ENCODE peak calls at places on chromosomes 11 and 22, in four cellular contexts. H is fibroblast of pulmonary artery, X is cardiac muscle cell, M is RWPE1. T is an unnamed sample.
A peak's percentile ranks its signal among the peaks of the same experiment; 100 is the strongest.

GRCh38 chr11:40998888-40999287 is 460.6 kb downstream of the LRRC4C start:
- DNase-seq in H (no peak), X (no peak), M (no peak), T (no peak)

GRCh38 chr22:46052801-46053562 is 76.0 kb upstream of the WNT7B start:
- DNase-seq in H (peak; percentile 47), X (no peak), M (no peak), T (no peak)

GRCh38 chr22:36162127-36163034 is 1.8 kb upstream of the APOL3 start:
- DNase-seq in H (no peak), X (no peak), M (no peak), T (no peak)

GRCh38 chr22:40720538-40721256 is 41.4 kb downstream of the MCHR1 start:
- DNase-seq in H (peak; percentile 13), X (no peak), M (no peak), T (no peak)

GRCh38 chr22:20533095-20533878 is 25.9 kb downstream of the MED15 start:
- DNase-seq in H (no peak), X (no peak), M (no peak), T (peak; percentile 31)

GRCh38 chr11:78664606-78665005 is 89.9 kb upstream of the NARS2 start:
- DNase-seq in H (no peak), X (no peak), M (no peak), T (no peak)

GRCh38 chr11:126718319-126718718 is 282.3 kb downstream of the KIRREL3 start:
- DNase-seq in H (no peak), X (no peak), M (no peak), T (no peak)

GRCh38 chr11:128859563-128860441 is 7.3 kb downstream of the KCNJ1 start:
- DNase-seq in H (peak; percentile 73), X (peak; percentile 74), M (peak; percentile 25), T (peak; percentile 52)

GRCh38 chr11:36345084-36345511 is 49.0 kb downstream of the PRR5L start:
- DNase-seq in H (no peak), X (no peak), M (no peak), T (no peak)

GRCh38 chr11:19844806-19845205 is 132.2 kb downstream of the NAV2 start:
- DNase-seq in H (no peak), X (no peak), M (no peak), T (no peak)

GRCh38 chr11:114340311-114341131 is 44.3 kb downstream of the NNMT start:
- DNase-seq in H (peak; percentile 87), X (peak; percentile 75), M (peak; percentile 41), T (peak; percentile 54)

GRCh38 chr11:36362902-36363301 is 66.8 kb downstream of the PRR5L start:
- DNase-seq in H (peak; percentile 72), X (no peak), M (no peak), T (no peak)

GRCh38 chr11:128236506-128237498 is 350.6 kb downstream of the ETS1 start:
- DNase-seq in H (no peak), X (no peak), M (no peak), T (no peak)

GRCh38 chr22:45777046-45777851 is 105.6 kb downstream of the ATXN10 start:
- DNase-seq in H (peak; percentile 18), X (no peak), M (peak; percentile 64), T (peak; percentile 75)

GRCh38 chr11:128803440-128803839 is 63.7 kb downstream of the KCNJ1 start:
- DNase-seq in H (peak; percentile 29), X (no peak), M (no peak), T (no peak)

GRCh38 chr22:45632791-45633515 is 38.7 kb upstream of the ATXN10 start:
- DNase-seq in H (peak; percentile 55), X (peak; percentile 35), M (no peak), T (no peak)

GRCh38 chr11:5059527-5059926 is at the start of gene OR52E2:
- DNase-seq in H (no peak), X (no peak), M (no peak), T (no peak)

GRCh38 chr11:117182551-117182935 is 4.0 kb downstream of the SIDT2 start:
- DNase-seq in H (no peak), X (no peak), M (no peak), T (no peak)

GRCh38 chr11:31827458-31828206 is 16.5 kb upstream of the PAX6 start:
- DNase-seq in H (no peak), X (no peak), M (no peak), T (no peak)

GRCh38 chr11:68214173-68215086 is 1.3 kb upstream of the KMT5B start:
- DNase-seq in H (no peak), X (peak; percentile 25), M (no peak), T (no peak)

GRCh38 chr11:27471588-27472397 is 797 bp downstream of the LGR4 start:
- DNase-seq in H (peak; percentile 19), X (peak; percentile 55), M (no peak), T (no peak)

GRCh38 chr11:46465683-46466082 is 74.1 kb upstream of the CHRM4 start:
- DNase-seq in H (no peak), X (no peak), M (no peak), T (no peak)

GRCh38 chr11:95911369-95911759 is 12.5 kb downstream of the MTMR2 start:
- DNase-seq in H (no peak), X (no peak), M (no peak), T (no peak)

GRCh38 chr11:62337682-62338181 is 484 bp downstream of the ASRGL1 start:
- DNase-seq in H (peak; percentile 2), X (peak; percentile 37), M (peak; percentile 14), T (no peak)

DNA sequence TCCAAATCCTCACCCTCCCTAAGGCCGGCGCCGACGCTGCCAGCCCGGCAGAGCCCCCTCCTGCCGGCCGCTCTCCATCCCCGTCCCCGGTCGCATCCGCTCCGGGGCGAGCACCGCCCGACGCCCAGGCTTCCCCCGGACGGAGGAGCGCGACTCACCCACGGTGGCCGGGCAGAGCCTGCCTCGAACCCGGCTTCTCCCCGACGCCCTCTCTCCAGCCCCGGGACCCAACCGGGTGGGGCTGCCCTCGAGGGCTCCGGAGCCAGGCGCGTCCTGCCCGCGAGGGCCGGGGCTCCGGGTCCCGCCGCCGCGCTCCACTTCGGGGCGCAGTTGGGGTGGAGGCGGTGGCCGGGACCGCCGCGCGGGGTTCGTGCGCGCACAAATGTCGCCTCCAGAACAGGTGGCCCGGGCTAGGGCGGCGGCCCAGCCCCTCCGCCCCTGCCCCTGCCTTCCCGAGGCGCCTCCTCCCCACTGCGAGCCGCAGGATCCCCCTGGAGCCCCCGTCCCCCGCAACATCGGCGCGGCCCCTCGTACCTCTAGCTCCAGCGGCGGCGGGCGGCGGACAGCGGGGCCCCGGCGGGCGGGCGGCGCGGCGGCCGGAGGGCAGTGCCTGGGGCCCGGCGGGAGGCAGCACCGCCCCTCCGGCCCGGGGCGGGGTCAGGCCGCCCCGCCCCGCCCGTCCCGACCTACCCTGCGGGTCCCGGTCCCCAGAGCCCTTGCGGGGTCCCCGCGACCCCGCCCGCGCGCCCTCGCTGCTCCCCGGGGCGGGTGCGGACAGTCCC is at the start of gene A4GALT:
- DNase-seq in H (no peak), X (peak; percentile 52), M (peak; percentile 13), T (no peak)
- TF ChIP-seq CTCF in H (no peak), X (no peak), M (no peak), T (no peak)

GRCh38 chr11:9092846-9093778 is 1.7 kb upstream of the SCUBE2 start:
- DNase-seq in H (peak; percentile 17), X (no peak), M (no peak), T (peak; percentile 24)
- TF ChIP-seq CTCF in H (peak; percentile 36), X (peak; percentile 42), M (peak; percentile 10), T (peak; percentile 26)

GRCh38 chr11:93085097-93085496 is 112.7 kb downstream of the SLC36A4 start:
- DNase-seq in H (no peak), X (no peak), M (no peak), T (no peak)

GRCh38 chr11:93089474-93090102 is 108.2 kb downstream of the SLC36A4 start:
- DNase-seq in H (peak; percentile 53), X (peak; percentile 21), M (no peak), T (peak; percentile 61)
- TF ChIP-seq CTCF in H (peak; percentile 72), X (peak; percentile 79), M (peak; percentile 20), T (peak; percentile 58)

GRCh38 chr22:42519544-42520237 is at the start of gene RRP7A:
- DNase-seq in H (peak; percentile 60), X (peak; percentile 84), M (peak; percentile 50), T (peak; percentile 29)
- TF ChIP-seq CTCF in H (no peak), X (no peak), M (no peak), T (no peak)

DNA sequence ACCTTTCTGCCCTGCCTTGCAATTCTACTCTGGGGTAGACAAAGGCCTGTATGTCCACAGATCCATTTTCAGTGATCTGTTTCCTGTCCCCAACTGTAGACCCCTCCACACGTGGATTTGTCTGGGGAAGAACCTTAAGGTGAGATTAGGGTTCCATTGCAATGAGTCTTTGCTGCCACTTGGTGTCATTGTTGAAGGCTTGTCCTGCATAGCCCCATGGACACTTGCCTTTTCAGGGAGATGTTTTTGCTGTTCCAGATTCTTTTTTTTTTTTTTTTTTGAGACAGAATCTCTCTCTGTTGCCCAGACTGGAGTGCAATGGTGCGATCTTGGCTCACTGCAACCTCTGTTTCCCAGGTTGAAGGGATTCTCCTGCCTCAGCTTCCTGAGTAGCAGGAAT is 21.8 kb downstream of the SERPING1 start:
- DNase-seq in H (no peak), X (no peak), M (no peak), T (no peak)
- TF ChIP-seq CTCF in H (no peak), X (peak; percentile 17), M (no peak), T (peak; percentile 4)

DNA sequence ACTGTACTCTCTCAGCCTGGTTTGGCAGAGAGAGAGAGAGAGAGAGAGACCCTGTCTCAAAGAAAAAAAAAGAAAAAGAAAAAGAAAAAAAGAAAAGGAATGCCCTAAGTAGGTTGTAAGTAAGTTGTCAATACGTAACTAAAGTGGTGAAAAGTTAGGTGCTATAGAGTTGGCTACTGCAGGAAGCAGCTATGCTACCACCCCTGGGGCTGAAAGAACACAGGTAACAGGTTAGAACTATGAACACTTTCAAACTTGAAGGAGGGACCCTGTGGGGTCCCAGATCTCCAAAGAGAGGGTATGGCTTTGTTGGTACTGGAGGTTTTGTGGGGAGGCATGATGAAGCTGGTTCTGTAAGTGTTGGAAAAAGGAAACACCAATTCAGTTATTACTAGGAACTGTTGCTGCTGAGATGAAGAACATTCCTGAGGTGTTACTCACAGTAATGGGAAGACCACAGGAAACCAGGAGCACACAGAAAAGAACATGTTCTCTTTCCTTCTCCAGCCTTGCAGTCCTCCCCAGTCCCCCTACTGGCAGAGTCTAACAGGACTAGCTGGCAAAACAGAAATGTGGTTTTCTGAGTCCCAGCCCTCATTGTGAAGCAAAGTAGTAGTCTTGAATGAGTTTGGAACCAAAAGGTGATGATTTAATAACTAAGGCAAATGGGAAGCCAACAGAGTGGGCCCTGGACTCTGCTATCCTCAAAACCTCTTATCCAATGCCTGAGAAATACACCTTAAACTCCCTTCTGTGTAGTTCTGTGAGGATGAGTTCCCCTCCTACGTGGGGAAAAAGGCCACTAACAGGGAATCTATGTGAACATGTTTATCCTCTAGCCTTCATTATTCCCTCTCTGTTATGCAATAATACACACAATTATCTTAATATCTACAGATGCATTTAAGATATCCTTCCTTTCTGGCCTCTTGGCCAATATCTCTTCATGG is 427.0 kb upstream of the DDI1 start:
- DNase-seq in H (peak; percentile 96), X (no peak), M (peak; percentile 87), T (peak; percentile 92)
- TF ChIP-seq CTCF in H (peak; percentile 92), X (peak; percentile 87), M (peak; percentile 44), T (peak; percentile 57)

GRCh38 chr11:66268953-66269906 is 791 bp downstream of the RAB1B start:
- DNase-seq in H (peak; percentile 18), X (peak; percentile 51), M (peak; percentile 20), T (no peak)
- TF ChIP-seq CTCF in H (peak; percentile 6), X (peak; percentile 30), M (no peak), T (no peak)

T was measured in bronchial epithelial cell.